ENCODE peak calls at places on chromosomes 7 and 10, in seven cellular contexts. J, V, H, O, F, G and K are unnamed samples. For H3K4me1, the result is how much of the 10 kb centered on the place peaks cover.

GRCh38 chr7:139776486-139777303 is 1.1 kb downstream of the HIPK2 start:
- DNase-seq in F (peak), V (no peak), J (no peak), G (peak), O (peak), H (peak), K (peak)

GRCh38 chr10:28624351-28624750 is 53.0 kb upstream of the BAMBI start:
- DNase-seq in O (no peak), F (no peak), J (no peak), H (no peak), V (no peak), G (no peak), K (no peak)

GRCh38 chr7:76262683-76263402 is 39.6 kb upstream of the HSPB1 start:
- DNase-seq in F (peak), G (peak), O (peak), H (peak), J (no peak), V (no peak), K (peak)

GRCh38 chr10:95693331-95693667 is 428 bp downstream of the TCTN3 start:
- DNase-seq in H (no peak), G (no peak), O (no peak), V (no peak), J (no peak), F (no peak), K (no peak)

GRCh38 chr7:2045559-2046405 is 187.0 kb downstream of the MAD1L1 start:
- DNase-seq in G (no peak), H (no peak), F (no peak), V (peak), O (no peak), J (peak), K (no peak)

GRCh38 chr10:32317795-32318194 is 29.2 kb downstream of the EPC1 start:
- DNase-seq in G (no peak), F (no peak), O (no peak), H (no peak), V (no peak), J (no peak), K (no peak)

GRCh38 chr7:7739718-7740355 is 21.4 kb upstream of the RPA3 start:
- DNase-seq in J (no peak), G (no peak), F (no peak), H (no peak), V (no peak), O (no peak), K (no peak)

GRCh38 chr10:58220769-58221448 is 46.8 kb downstream of the IPMK start:
- DNase-seq in G (no peak), V (no peak), O (no peak), J (no peak), F (no peak), H (no peak), K (no peak)

GRCh38 chr7:112723416-112723815 is 66.8 kb downstream of the TMEM168 start:
- DNase-seq in O (no peak), H (no peak), G (peak), J (no peak), V (no peak), F (no peak), K (no peak)

GRCh38 chr10:113646337-113647201 is 17.3 kb downstream of the NRAP start:
- DNase-seq in J (no peak), H (no peak), O (no peak), V (no peak), F (no peak), G (no peak), K (no peak)

GRCh38 chr7:118836933-118837332 is 612.4 kb downstream of the ANKRD7 start:
- DNase-seq in V (no peak), F (no peak), O (no peak), G (no peak), H (no peak), J (no peak), K (no peak)

GRCh38 chr7:36291387-36292316 is 98.0 kb upstream of the ANLN start:
- DNase-seq in G (peak), V (peak), O (peak), F (peak), J (peak), H (peak), K (peak)

GRCh38 chr10:95373660-95374059 is 82.9 kb upstream of the PDLIM1 start:
- DNase-seq in H (no peak), G (no peak), J (no peak), O (no peak), V (no peak), F (no peak), K (no peak)

GRCh38 chr7:70736715-70737460 is 395.1 kb upstream of the GALNT17 start:
- DNase-seq in H (no peak), J (no peak), O (no peak), V (no peak), G (no peak), F (no peak), K (no peak)

GRCh38 chr7:84536256-84536870 is 341.8 kb upstream of the SEMA3A start:
- DNase-seq in G (peak), F (no peak), V (no peak), O (no peak), J (no peak), H (no peak), K (peak)
- TF ChIP-seq CTCF in G (no peak), F (no peak), V (no peak), O (no peak), J (no peak), H (no peak), K (no peak)

GRCh38 chr10:26311383-26311940 is 94.9 kb downstream of the GAD2 start:
- DNase-seq in F (no peak), H (no peak), G (no peak), O (no peak), J (no peak), V (no peak), K (peak)

GRCh38 chr10:26310361-26310760 is 93.8 kb downstream of the GAD2 start:
- DNase-seq in O (no peak), G (no peak), H (no peak), J (no peak), F (no peak), V (no peak), K (no peak)
- H3K4me1 ChIP-seq in O (under half), G (under half), H (under half), J (under half), F (under half), V (under half), K (under half)

GRCh38 chr7:18520450-18521235 is 25.1 kb downstream of the HDAC9 start:
- DNase-seq in F (no peak), V (no peak), G (peak), H (no peak), J (no peak), O (no peak), K (no peak)

GRCh38 chr7:18521236-18521589 is 25.7 kb downstream of the HDAC9 start:
- DNase-seq in V (no peak), H (no peak), J (no peak), G (no peak), O (no peak), F (no peak), K (no peak)

GRCh38 chr7:18521945-18522566 is 26.5 kb downstream of the HDAC9 start:
- DNase-seq in H (no peak), O (no peak), V (no peak), G (no peak), J (no peak), F (no peak), K (no peak)

GRCh38 chr7:18515067-18515466 is 19.5 kb downstream of the HDAC9 start:
- DNase-seq in J (no peak), F (no peak), V (no peak), H (no peak), O (no peak), G (no peak), K (no peak)

GRCh38 chr7:18518555-18518954 is 23.0 kb downstream of the HDAC9 start:
- DNase-seq in H (no peak), F (no peak), J (no peak), V (no peak), G (no peak), O (no peak), K (no peak)
- H3K4me3 ChIP-seq in H (no peak), F (no peak), J (no peak), V (no peak), G (no peak), O (no peak), K (no peak)

GRCh38 chr10:70233109-70233938 is at the start of gene PPA1:
- DNase-seq in J (peak), G (peak), V (peak), F (peak), H (peak), O (peak), K (peak)
- TF ChIP-seq CTCF in J (no peak), G (peak), V (peak), F (peak), H (peak), O (peak), K (peak)

GRCh38 chr7:51260516-51260915 is 56.1 kb downstream of the COBL start:
- DNase-seq in J (no peak), F (no peak), V (no peak), G (no peak), O (no peak), H (no peak), K (no peak)
- H3K4me1 ChIP-seq in J (under half), F (under half), V (under half), G (under half), O (under half), H (half or more), K (under half)

GRCh38 chr10:48604408-48605263 is at the start of gene ARHGAP22:
- DNase-seq in H (peak), J (peak), G (peak), F (peak), O (peak), V (no peak), K (peak)
- H3K4me3 ChIP-seq in H (peak), J (peak), G (peak), F (peak), O (no peak), V (peak), K (peak)

DNA sequence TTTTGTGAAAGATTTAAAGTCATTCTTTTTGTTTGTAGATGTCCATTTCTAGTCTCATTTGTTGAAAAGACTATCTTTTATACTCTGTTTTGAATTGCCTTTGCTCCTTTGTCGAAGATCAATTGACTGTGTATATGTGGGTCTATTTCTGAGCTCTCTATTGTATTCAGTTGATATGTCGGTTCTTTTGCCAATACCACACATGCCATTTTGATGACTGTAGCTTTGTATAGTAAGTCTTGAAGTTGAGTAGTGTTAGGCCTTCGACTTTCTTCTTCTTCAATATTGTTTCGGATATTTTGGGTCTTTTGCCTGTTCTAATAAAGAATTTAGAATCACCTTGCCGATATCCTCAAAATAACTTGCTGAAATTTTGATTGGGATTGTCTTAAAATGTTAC is 104.5 kb downstream of the CCSER2 start:
- DNase-seq in H (no peak), J (no peak), G (peak), F (no peak), O (no peak), V (no peak), K (no peak)
- TF ChIP-seq CTCF in H (no peak), J (no peak), G (no peak), F (no peak), O (no peak), V (no peak), K (no peak)

DNA sequence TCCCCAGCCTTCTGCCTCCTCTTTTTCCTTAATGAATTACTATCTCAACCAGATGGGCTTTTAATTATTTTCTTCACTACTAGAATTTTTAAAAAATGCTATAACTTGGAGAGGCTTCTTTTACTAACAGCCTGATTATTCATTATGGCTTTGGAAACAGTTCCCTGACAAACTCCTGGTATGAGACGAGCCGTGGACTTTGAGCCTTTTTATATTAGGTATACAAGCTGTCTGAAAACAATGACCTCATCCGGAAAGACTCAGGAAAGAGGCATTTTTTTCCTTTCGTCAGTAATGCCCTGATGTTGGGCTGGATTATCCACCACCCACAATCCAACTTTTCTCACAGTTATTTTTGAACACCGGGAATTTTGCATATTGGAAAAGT is 26.7 kb upstream of the ABLIM1 start:
- DNase-seq in V (no peak), G (peak), J (no peak), F (no peak), H (no peak), O (no peak), K (peak)
- H3K4me1 ChIP-seq in V (under half), G (under half), J (under half), F (under half), H (under half), O (under half), K (under half)